ENCODE peak calls at places on chromosomes 6 and 20, in seven cellular contexts. G is DMS79 treated with DMSO at 0.1 percent for 48 hours, Y is cerebellum, P is fibroblast of the aortic adventitia, B is mesenchymal stem cell, X is tibial nerve, T is T-helper 1 cell. V is an unnamed sample.

GRCh38 chr6:169296170-169296569 is 42.5 kb upstream of the THBS2 start:
- DNase-seq in G (no peak), Y (no peak), P (no peak), B (no peak), X (no peak), T (no peak), V (no peak)

GRCh38 chr6:139881728-139882211 is 507.3 kb upstream of the CITED2 start:
- DNase-seq in G (no peak), Y (peak), P (peak), B (peak), X (no peak), T (no peak), V (peak)

GRCh38 chr6:116154887-116155286 is 29.0 kb upstream of the COL10A1 start:
- DNase-seq in G (no peak), Y (no peak), P (no peak), B (no peak), X (no peak), T (no peak), V (no peak)

GRCh38 chr6:154937306-154938244 is 57.5 kb upstream of the TIAM2 start:
- DNase-seq in G (peak), Y (peak), P (peak), B (peak), X (no peak), T (no peak), V (peak)

GRCh38 chr20:57883761-57884160 is 173.9 kb upstream of the PMEPA1 start:
- DNase-seq in G (no peak), Y (no peak), P (no peak), B (no peak), X (no peak), T (no peak), V (no peak)

GRCh38 chr20:56194042-56194441 is 54.5 kb upstream of the MC3R start:
- DNase-seq in G (no peak), Y (no peak), P (no peak), B (no peak), X (no peak), T (no peak), V (no peak)

GRCh38 chr6:149723771-149724417 is 6.0 kb upstream of the LATS1 start:
- DNase-seq in G (no peak), Y (no peak), P (peak), B (peak), X (no peak), T (no peak), V (peak)

GRCh38 chr6:123030292-123030691 is 34.3 kb downstream of the CLVS2 start:
- DNase-seq in G (no peak), Y (no peak), P (no peak), B (no peak), X (no peak), T (no peak), V (no peak)

GRCh38 chr6:101398716-101399626 is 5.5 kb downstream of the GRIK2 start:
- DNase-seq in G (no peak), Y (no peak), P (no peak), B (no peak), X (no peak), T (no peak), V (peak)

GRCh38 chr6:33696538-33697518 is 14.7 kb downstream of the UQCC2 start:
- DNase-seq in G (peak), Y (peak), P (peak), B (peak), X (no peak), T (no peak), V (peak)

GRCh38 chr6:148629197-148629909 is 117.5 kb upstream of the UST start:
- DNase-seq in G (peak), Y (no peak), P (peak), B (peak), X (no peak), T (no peak), V (no peak)

GRCh38 chr20:56974499-56975250 is 291.8 kb downstream of the BMP7 start:
- DNase-seq in G (peak), Y (peak), P (no peak), B (peak), X (no peak), T (no peak), V (peak)

GRCh38 chr20:38728911-38729642 is 4.8 kb downstream of the SLC32A1 start:
- DNase-seq in G (peak), Y (no peak), P (no peak), B (no peak), X (no peak), T (no peak), V (no peak)

GRCh38 chr6:53630533-53631269 is 34.9 kb downstream of the KLHL31 start:
- DNase-seq in G (no peak), Y (no peak), P (no peak), B (no peak), X (no peak), T (no peak), V (no peak)

GRCh38 chr20:9068896-9069663 is at the start of gene PLCB4:
- DNase-seq in G (peak), Y (peak), P (peak), B (peak), X (peak), T (no peak), V (peak)

GRCh38 chr6:36028088-36028886 is 679 bp downstream of the MAPK14 start:
- DNase-seq in G (peak), Y (peak), P (peak), B (peak), X (no peak), T (peak), V (peak)